ENCODE peak calls at places on chromosomes 11 and 22, in eight cellular contexts. B is fibroblast of mammary gland, V is IMR-90, X is mammary epithelial cell, N is body of pancreas, Z is epithelial cell of esophagus, E is psoas muscle, S is uterus. K is an unnamed sample.

GRCh38 chr11:27473017-27473406 is 422 bp upstream of the LGR4 start:
- DNase-seq in E (no peak), S (no peak), V (no peak), N (no peak), B (no peak), X (no peak), Z (no peak), K (no peak)

GRCh38 chr11:1073261-1073724 is 1.4 kb upstream of the MUC2 start:
- DNase-seq in S (peak; percentile 28), Z (peak; percentile 45), E (peak; percentile 76), B (peak; percentile 32), V (peak; percentile 46), X (peak; percentile 58), N (peak; percentile 83), K (peak; percentile 30)

GRCh38 chr11:133918606-133919260 is 38.0 kb downstream of the IGSF9B start:
- DNase-seq in V (no peak), X (no peak), Z (no peak), E (peak; percentile 20), B (no peak), S (no peak), N (no peak), K (no peak)

GRCh38 chr11:297666-298405 is 1.5 kb downstream of the IFITM5 start:
- DNase-seq in X (no peak), B (peak; percentile 46), S (peak; percentile 16), Z (no peak), E (peak; percentile 67), V (no peak), N (peak; percentile 31), K (peak; percentile 40)

GRCh38 chr11:33147559-33147958 is 13.7 kb downstream of the CSTF3 start:
- DNase-seq in E (no peak), N (no peak), Z (peak; percentile 60), V (peak; percentile 61), S (no peak), X (peak; percentile 70), B (peak; percentile 62), K (no peak)

GRCh38 chr22:26546282-26546681 is 34.0 kb upstream of the TFIP11 start:
- DNase-seq in N (no peak), S (no peak), E (no peak), V (no peak), X (no peak), Z (no peak), B (no peak), K (no peak)

GRCh38 chr11:23425379-23425778 is 565.1 kb upstream of the CCDC179 start:
- DNase-seq in E (no peak), N (no peak), X (no peak), Z (no peak), S (no peak), V (peak; percentile 12), B (peak; percentile 2), K (peak; percentile 56)

GRCh38 chr22:37796079-37796478 is 11.7 kb upstream of the GCAT start:
- DNase-seq in X (no peak), V (no peak), E (no peak), S (no peak), Z (no peak), N (no peak), B (no peak), K (no peak)

GRCh38 chr22:27216444-27216843 is 559.1 kb downstream of the MIAT start:
- DNase-seq in B (no peak), Z (no peak), S (no peak), V (no peak), E (no peak), N (no peak), X (no peak), K (no peak)

GRCh38 chr11:108984548-108984947 is 319.7 kb downstream of the DDX10 start:
- DNase-seq in B (no peak), V (no peak), E (no peak), X (no peak), S (no peak), N (no peak), Z (no peak), K (no peak)

GRCh38 chr11:47406896-47407745 is 1.3 kb upstream of the SLC39A13 start:
- DNase-seq in X (no peak), N (no peak), E (peak; percentile 67), S (no peak), B (no peak), Z (peak; percentile 54), V (peak; percentile 18), K (no peak)

GRCh38 chr11:95991101-95991500 is 67.2 kb upstream of the MTMR2 start:
- DNase-seq in E (no peak), X (peak; percentile 35), N (no peak), B (no peak), V (no peak), S (no peak), Z (peak; percentile 37), K (no peak)

GRCh38 chr11:108131993-108132392 is 10.6 kb downstream of the ACAT1 start:
- DNase-seq in X (no peak), B (peak; percentile 15), S (no peak), E (no peak), V (peak; percentile 8), Z (peak; percentile 8), N (no peak), K (no peak)

GRCh38 chr11:12124306-12124705 is 13.9 kb downstream of the MICAL2 start:
- DNase-seq in Z (no peak), B (no peak), S (no peak), V (no peak), X (no peak), E (no peak), N (no peak), K (no peak)

GRCh38 chr11:27020736-27021135 is 19.9 kb upstream of the BBOX1 start:
- DNase-seq in V (no peak), N (no peak), E (no peak), S (no peak), Z (no peak), B (no peak), X (no peak), K (no peak)

GRCh38 chr11:57842873-57843272 is 81.3 kb downstream of the CTNND1 start:
- DNase-seq in X (no peak), V (no peak), S (no peak), N (no peak), E (no peak), B (no peak), Z (no peak), K (no peak)

GRCh38 chr11:68977781-68978625 is 2.8 kb downstream of the MRGPRD start:
- DNase-seq in V (no peak), Z (no peak), E (peak; percentile 19), S (no peak), N (peak; percentile 0), X (no peak), B (no peak), K (no peak)

GRCh38 chr11:68532719-68533369 is 72.3 kb downstream of the PPP6R3 start:
- DNase-seq in B (no peak), S (no peak), X (no peak), N (no peak), E (no peak), V (no peak), Z (peak; percentile 29), K (no peak)

GRCh38 chr11:44928144-44928543 is 22.5 kb downstream of the TP53I11 start:
- DNase-seq in E (no peak), N (no peak), Z (no peak), X (no peak), V (no peak), B (no peak), S (no peak), K (no peak)
- TF ChIP-seq CTCF in E (no peak), N (no peak), Z (no peak), X (no peak), V (no peak), B (no peak), S (no peak), K (no peak)

GRCh38 chr11:14892036-14892556 is at the start of gene CYP2R1:
- DNase-seq in S (peak; percentile 92), V (peak; percentile 95), N (peak; percentile 96), B (peak; percentile 95), E (peak; percentile 96), Z (peak; percentile 98), X (peak; percentile 97), K (peak; percentile 97)
- H3K4me3 ChIP-seq in S (peak within 1 kb of the TSS; percentile 52), V (peak within 1 kb of the TSS; percentile 77), N (peak within 1 kb of the TSS; percentile 60), B (peak within 1 kb of the TSS; percentile 82), E (peak within 1 kb of the TSS; percentile 72), Z (peak within 1 kb of the TSS; percentile 80), X (peak within 1 kb of the TSS; percentile 66), K (peak within 1 kb of the TSS; percentile 75)

GRCh38 chr11:19327280-19327679 is 86.5 kb upstream of the E2F8 start:
- DNase-seq in X (no peak), Z (peak; percentile 22), E (no peak), V (no peak), B (no peak), S (no peak), N (no peak), K (no peak)

GRCh38 chr11:19323502-19323901 is 82.8 kb upstream of the E2F8 start:
- DNase-seq in B (peak; percentile 25), Z (no peak), S (no peak), N (no peak), X (no peak), V (no peak), E (no peak), K (peak; percentile 14)

GRCh38 chr11:19329910-19330309 is 89.2 kb upstream of the E2F8 start:
- DNase-seq in Z (no peak), X (no peak), N (no peak), B (no peak), E (no peak), S (no peak), V (no peak), K (no peak)

GRCh38 chr11:19328586-19329311 is 88.0 kb upstream of the E2F8 start:
- DNase-seq in S (no peak), E (no peak), Z (no peak), V (no peak), N (no peak), B (peak; percentile 72), X (no peak), K (no peak)

DNA sequence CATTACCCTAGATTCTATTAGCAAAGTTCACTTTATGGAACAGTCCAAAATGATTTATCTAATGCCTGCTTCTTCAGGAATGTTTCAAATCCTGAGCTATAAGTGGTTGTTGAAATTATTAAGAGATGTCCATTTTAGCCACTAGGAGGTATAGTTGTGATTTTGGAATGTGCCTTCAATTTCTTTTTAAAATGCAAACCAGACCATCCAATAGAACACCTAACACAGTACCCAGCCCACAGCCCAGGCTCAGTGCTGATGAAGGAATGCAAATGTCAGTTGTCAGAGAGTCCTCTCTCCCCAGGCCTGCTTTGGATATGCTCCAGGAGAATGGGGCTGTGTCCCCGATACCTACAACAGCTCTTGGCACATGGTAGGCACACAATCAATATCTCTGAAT is 85.8 kb upstream of the E2F8 start:
- DNase-seq in B (peak; percentile 58), V (peak; percentile 29), N (no peak), X (no peak), E (no peak), S (no peak), Z (peak; percentile 24), K (peak; percentile 9)
- TF ChIP-seq CTCF in B (peak; percentile 56), V (peak; percentile 52), N (peak; percentile 31), X (peak; percentile 14), E (no peak), S (no peak), Z (no peak), K (peak; percentile 18)

DNA sequence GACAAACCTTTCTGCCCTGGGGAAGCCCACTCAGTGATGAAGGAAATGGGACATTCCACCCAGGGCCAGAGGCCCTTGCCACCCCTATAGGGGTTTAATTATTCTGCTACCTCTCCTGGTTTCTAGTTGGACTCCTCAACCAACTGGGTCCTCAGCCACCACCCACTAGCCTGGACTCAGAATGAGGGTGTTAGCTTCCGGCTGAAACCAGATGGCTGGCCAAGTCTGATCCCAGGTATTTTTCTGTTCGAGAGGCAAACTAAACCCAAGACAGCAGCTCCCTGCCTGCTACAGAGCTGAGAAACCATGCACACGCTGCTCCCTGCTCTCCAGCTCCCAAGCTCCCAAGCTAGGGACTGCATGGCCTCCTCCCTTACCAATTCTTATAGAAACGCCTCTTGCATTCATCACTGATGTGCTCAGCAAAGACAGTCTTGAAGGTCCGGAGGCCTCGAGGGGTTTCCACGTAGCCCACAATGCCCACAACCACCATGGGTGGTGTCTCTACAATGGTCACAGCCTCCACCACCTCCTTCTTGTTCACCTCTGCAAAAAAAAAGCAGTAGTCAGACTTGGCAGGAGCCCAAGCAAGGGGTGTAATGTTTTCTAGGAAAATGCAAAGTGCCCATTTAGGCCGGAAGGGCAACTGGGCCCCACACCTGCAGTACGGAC is 2.2 kb downstream of the RPL3 start:
- DNase-seq in V (no peak), E (no peak), S (no peak), B (no peak), N (peak; percentile 64), Z (no peak), X (no peak), K (no peak)
- H3K4me3 ChIP-seq in V (peak overlapping the region; percentile 76), E (peak overlapping the region; percentile 91), S (no peak overlapping the region), B (peak overlapping the region; percentile 99), N (peak overlapping the region; percentile 8), Z (peak overlapping the region; percentile 99), X (peak overlapping the region; percentile 74), K (peak overlapping the region; percentile 97)